ENCODE peak calls at places on chromosomes 2 and 18, in seven cellular contexts. Y is AG09309, P is G401, T is adipocyte, K is H54, C is NCI-H1092, V is NCI-H460. S is an unnamed sample.

GRCh38 chr2:17748745-17749144 is 4.9 kb downstream of the SMC6 start:
- DNase-seq in Y (no peak), K (no peak), P (no peak), V (no peak), T (no peak), C (no peak), S (no peak)

GRCh38 chr18:56489901-56490300 is 148.5 kb downstream of the TXNL1 start:
- DNase-seq in V (no peak), C (no peak), T (no peak), K (no peak), Y (no peak), P (no peak), S (no peak)

GRCh38 chr18:57698571-57699276 is 77.1 kb upstream of the NARS1 start:
- DNase-seq in T (peak), P (peak), Y (peak), K (no peak), C (no peak), V (no peak), S (no peak)

GRCh38 chr2:227377461-227378351 is 1.4 kb downstream of the TM4SF20 start:
- DNase-seq in K (no peak), C (no peak), V (peak), P (no peak), T (no peak), Y (no peak), S (no peak)

GRCh38 chr2:101162561-101163330 is 11.6 kb upstream of the TBC1D8 start:
- DNase-seq in P (no peak), T (no peak), C (no peak), V (no peak), Y (no peak), K (no peak), S (no peak)

GRCh38 chr2:224417361-224417729 is 15.4 kb upstream of the FAM124B start:
- DNase-seq in P (no peak), V (no peak), K (no peak), T (no peak), C (no peak), Y (no peak), S (no peak)

GRCh38 chr2:25674003-25674362 is 606 bp upstream of the DTNB start:
- DNase-seq in Y (no peak), T (no peak), V (no peak), P (peak), K (no peak), C (no peak), S (no peak)

GRCh38 chr2:200077210-200077650 is 121.8 kb downstream of the MAIP1 start:
- DNase-seq in P (no peak), Y (peak), V (peak), T (peak), K (no peak), C (no peak), S (no peak)

GRCh38 chr2:216246741-216247140 is 125.5 kb downstream of the MARCHF4 start:
- DNase-seq in K (no peak), P (no peak), T (no peak), V (no peak), Y (no peak), C (no peak), S (no peak)

S was measured in type B pancreatic cell.